ENCODE peak calls at places on chromosome 9, in six cellular contexts. U, A, W, D, F and J are unnamed samples.

GRCh38 chr9:100436566-100436965 is 9.6 kb downstream of the MSANTD3 start:
- DNase-seq in W (no peak), A (no peak), D (no peak), F (no peak), U (no peak), J (no peak)

GRCh38 chr9:109923371-109923770 is 143.4 kb downstream of the PALM2AKAP2 start:
- DNase-seq in W (no peak), U (no peak), A (no peak), D (no peak), F (no peak), J (no peak)

GRCh38 chr9:136364942-136365774 is 1.6 kb upstream of the DNLZ start:
- DNase-seq in D (no peak), F (no peak), A (no peak), U (no peak), W (no peak), J (no peak)

GRCh38 chr9:114718801-114719221 is 36.8 kb upstream of the TEX48 start:
- DNase-seq in F (no peak), U (peak; percentile 78), D (peak; percentile 57), W (no peak), A (no peak), J (no peak)

GRCh38 chr9:98172604-98173003 is 19.8 kb downstream of the CORO2A start:
- DNase-seq in U (no peak), W (no peak), A (no peak), D (no peak), F (peak; percentile 7), J (no peak)

GRCh38 chr9:107142896-107143603 is 140.0 kb upstream of the RAD23B start:
- DNase-seq in F (no peak), A (no peak), W (no peak), D (no peak), U (no peak), J (no peak)

GRCh38 chr9:109314011-109314531 is 6.8 kb downstream of the EPB41L4B start:
- DNase-seq in A (no peak), U (no peak), F (no peak), D (no peak), W (no peak), J (no peak)

GRCh38 chr9:114087721-114088120 is 9.6 kb upstream of the AMBP start:
- DNase-seq in A (no peak), D (no peak), W (no peak), U (no peak), F (no peak), J (no peak)

GRCh38 chr9:16155878-16156277 is 603.0 kb downstream of the CCDC171 start:
- DNase-seq in W (no peak), D (no peak), A (no peak), F (no peak), U (no peak), J (no peak)